ENCODE peak calls at places on chromosomes 5 and 9, in six cellular contexts. T is transverse colon, V is right lobe of liver, C is AG10803, G is ovary, E is HepG2. W is an unnamed sample.
A peak's percentile ranks its signal among the peaks of the same experiment; 100 is the strongest.

GRCh38 chr5:1446602-1447343 is 1.5 kb upstream of the SLC6A3 start:
- DNase-seq in C (no peak), G (no peak), E (no peak), V (peak; percentile 44), T (no peak), W (no peak)

GRCh38 chr5:60544162-60544561 is 155.8 kb downstream of the DEPDC1B start:
- DNase-seq in T (no peak), C (no peak), G (no peak), E (no peak), V (no peak), W (no peak)

GRCh38 chr5:153704110-153704509 is 213.6 kb downstream of the GRIA1 start:
- DNase-seq in E (no peak), T (no peak), G (no peak), V (no peak), C (no peak), W (no peak)

GRCh38 chr5:21654-22233 is 70.2 kb upstream of the PLEKHG4B start:
- DNase-seq in E (no peak), V (no peak), C (peak; percentile 31), T (no peak), G (no peak), W (no peak)

GRCh38 chr9:68509689-68510088 is 31.0 kb downstream of the TMEM252 start:
- DNase-seq in C (no peak), T (no peak), V (no peak), E (no peak), G (no peak), W (no peak)

GRCh38 chr9:64773491-64773931 is 511.5 kb downstream of the FOXD4L5 start:
- DNase-seq in G (no peak), V (no peak), C (no peak), T (peak; percentile 8), E (no peak), W (no peak)

GRCh38 chr9:130356033-130356432 is 88.7 kb upstream of the ASS1 start:
- DNase-seq in T (no peak), E (no peak), G (no peak), C (no peak), V (no peak), W (no peak)

GRCh38 chr5:26553079-26553478 is 485.3 kb downstream of the CDH9 start:
- DNase-seq in E (no peak), G (no peak), T (no peak), C (no peak), V (no peak), W (no peak)

GRCh38 chr9:125759812-125760134 is 12.6 kb downstream of the PBX3 start:
- DNase-seq in V (no peak), G (no peak), E (no peak), T (no peak), C (no peak), W (no peak)

GRCh38 chr5:178224403-178224802 is 8.2 kb downstream of the PHYKPL start:
- DNase-seq in G (no peak), V (peak; percentile 43), E (no peak), C (no peak), T (no peak), W (no peak)

GRCh38 chr9:90832251-90832650 is 30.6 kb downstream of the SYK start:
- DNase-seq in V (no peak), G (no peak), C (no peak), E (no peak), T (no peak), W (no peak)

GRCh38 chr9:135224286-135224871 is 136.9 kb downstream of the OLFM1 start:
- DNase-seq in E (no peak), V (peak; percentile 47), G (no peak), C (no peak), T (no peak), W (peak; percentile 73)

GRCh38 chr9:123225374-123225813 is 43.0 kb downstream of the STRBP start:
- DNase-seq in G (no peak), V (no peak), E (peak; percentile 29), C (peak; percentile 62), T (peak; percentile 33), W (no peak)

GRCh38 chr9:129487658-129488483 is 133.0 kb downstream of the C9orf50 start:
- DNase-seq in V (no peak), T (no peak), G (peak; percentile 75), E (no peak), C (peak; percentile 77), W (peak; percentile 51)

GRCh38 chr9:99445377-99445891 is 223.4 kb downstream of the SEC61B start:
- DNase-seq in T (no peak), G (no peak), V (no peak), C (peak; percentile 98), E (no peak), W (peak; percentile 31)

GRCh38 chr9:104227108-104227507 is 133.0 kb downstream of the SMC2 start:
- DNase-seq in E (no peak), G (no peak), V (no peak), C (peak; percentile 40), T (no peak), W (no peak)

GRCh38 chr9:113634597-113635515 is 171.3 kb downstream of the RGS3 start:
- DNase-seq in V (no peak), T (no peak), C (no peak), G (no peak), E (peak; percentile 41), W (no peak)

GRCh38 chr9:101536938-101537337 is 3.3 kb downstream of the RNF20 start:
- DNase-seq in E (peak; percentile 12), V (no peak), G (no peak), T (no peak), C (peak; percentile 15), W (no peak)

GRCh38 chr9:115757461-115757860 is 396.1 kb upstream of the PAPPA start:
- DNase-seq in T (no peak), C (peak; percentile 16), G (no peak), E (no peak), V (no peak), W (no peak)

GRCh38 chr5:132462856-132463745 is 27.5 kb downstream of the IRF1 start:
- DNase-seq in C (no peak), V (peak; percentile 76), G (no peak), E (no peak), T (peak; percentile 14), W (no peak)

GRCh38 chr5:60842859-60843692 is 993 bp downstream of the ELOVL7 start:
- DNase-seq in T (peak; percentile 28), V (no peak), E (no peak), C (no peak), G (no peak), W (no peak)

GRCh38 chr9:34332370-34332964 is 3.1 kb downstream of the NUDT2 start:
- DNase-seq in T (no peak), C (peak; percentile 47), E (peak; percentile 60), V (no peak), G (no peak), W (no peak)

GRCh38 chr9:36492849-36493248 is 79.8 kb upstream of the MELK start:
- DNase-seq in E (no peak), T (no peak), C (peak; percentile 14), V (no peak), G (no peak), W (no peak)

GRCh38 chr5:115559524-115559923 is 14.9 kb upstream of the FEM1C start:
- DNase-seq in G (no peak), E (no peak), V (no peak), C (peak; percentile 43), T (no peak), W (no peak)

GRCh38 chr9:115845648-115846312 is 307.8 kb upstream of the PAPPA start:
- DNase-seq in C (peak; percentile 62), V (no peak), G (no peak), T (peak; percentile 11), E (no peak), W (no peak)

GRCh38 chr9:98248737-98249474 is 6.5 kb downstream of the TBC1D2 start:
- DNase-seq in G (peak; percentile 21), E (no peak), V (peak; percentile 78), T (peak; percentile 86), C (peak; percentile 89), W (peak; percentile 82)

GRCh38 chr5:153425914-153426313 is 64.6 kb upstream of the GRIA1 start:
- DNase-seq in V (no peak), C (no peak), E (no peak), T (no peak), G (no peak), W (no peak)

GRCh38 chr5:21810737-21811316 is 1042.3 kb downstream of the CDH12 start:
- DNase-seq in T (no peak), E (peak; percentile 8), V (no peak), C (peak; percentile 17), G (no peak), W (no peak)

GRCh38 chr9:69945671-69946141 is 97.9 kb upstream of the MAMDC2 start:
- DNase-seq in G (peak; percentile 42), E (no peak), T (peak; percentile 25), V (no peak), C (peak; percentile 83), W (peak; percentile 33)

GRCh38 chr9:38360880-38361836 is 31.3 kb upstream of the ALDH1B1 start:
- DNase-seq in E (no peak), G (no peak), C (peak; percentile 30), V (peak; percentile 11), T (no peak), W (no peak)
- H3K4me3 ChIP-seq in E (no peak overlapping the region), G (no peak overlapping the region), C (no peak overlapping the region), V (no peak overlapping the region), T (no peak overlapping the region), W (no peak overlapping the region)

GRCh38 chr9:14348241-14349140 is 34.5 kb upstream of the NFIB start:
- DNase-seq in E (no peak), T (no peak), G (no peak), V (no peak), C (no peak), W (no peak)
- H3K4me3 ChIP-seq in E (no peak overlapping the region), T (peak overlapping the region; percentile 30), G (peak overlapping the region; percentile 47), V (peak overlapping the region; percentile 20), C (peak overlapping the region; percentile 15), W (peak overlapping the region; percentile 43)

DNA sequence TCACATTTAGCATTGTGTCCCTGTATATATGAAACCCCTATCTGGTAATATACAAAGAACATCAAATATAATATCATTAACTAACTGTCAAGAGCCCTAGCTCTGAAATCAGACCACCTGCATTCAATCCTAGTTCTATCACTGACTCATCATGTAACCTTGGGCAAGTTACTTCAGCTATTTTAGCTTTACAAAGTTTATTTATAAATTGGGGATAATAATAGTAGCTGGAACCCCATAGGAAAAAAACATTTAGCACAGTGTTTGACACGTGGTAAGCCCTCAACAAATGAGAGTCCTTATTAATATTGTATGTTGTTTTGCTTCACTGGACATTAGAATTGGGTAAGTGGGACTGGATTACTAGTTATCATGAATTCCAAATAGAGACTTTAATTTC is 157.5 kb downstream of the EBF1 start:
- DNase-seq in C (no peak), T (no peak), E (no peak), V (no peak), G (no peak), W (no peak)
- H3K4me3 ChIP-seq in C (no peak overlapping the region), T (no peak overlapping the region), E (no peak overlapping the region), V (no peak overlapping the region), G (no peak overlapping the region), W (no peak overlapping the region)

GRCh38 chr5:10599113-10599512 is 35.2 kb downstream of the ANKRD33B start:
- DNase-seq in E (no peak), V (no peak), C (no peak), G (no peak), T (no peak), W (no peak)

GRCh38 chr5:10601246-10602030 is 37.6 kb downstream of the ANKRD33B start:
- DNase-seq in V (peak; percentile 83), C (peak; percentile 83), T (peak; percentile 63), E (peak; percentile 47), G (peak; percentile 80), W (peak; percentile 61)

GRCh38 chr5:10602031-10602806 is 38.3 kb downstream of the ANKRD33B start:
- DNase-seq in E (no peak), C (no peak), V (peak; percentile 86), T (no peak), G (no peak), W (no peak)

GRCh38 chr5:10599828-10600227 is 36.0 kb downstream of the ANKRD33B start:
- DNase-seq in V (no peak), G (no peak), E (no peak), C (peak; percentile 59), T (no peak), W (no peak)

GRCh38 chr5:10600629-10601245 is 36.9 kb downstream of the ANKRD33B start:
- DNase-seq in G (no peak), T (no peak), C (no peak), V (no peak), E (no peak), W (no peak)
- H3K4me3 ChIP-seq in G (no peak overlapping the region), T (no peak overlapping the region), C (no peak overlapping the region), V (no peak overlapping the region), E (no peak overlapping the region), W (no peak overlapping the region)